ENCODE peak calls at places on chromosomes 2 and 18, in six cellular contexts. One of them, this sample, is unnamed.

GRCh38 chr2:90079374-90079773 is 1387.9 kb downstream of the RPIA start:
- DNase-seq in transverse colon: no peak
- DNase-seq in uterus: no peak
- DNase-seq in heart left ventricle: no peak
- DNase-seq in spleen: no peak
- DNase-seq in A549: no peak
- DNase-seq in this sample: no peak

GRCh38 chr2:39625193-39625926 is 40.4 kb upstream of the TMEM178A start:
- DNase-seq in spleen: no peak
- DNase-seq in transverse colon: no peak
- DNase-seq in uterus: no peak
- DNase-seq in A549: no peak
- DNase-seq in heart left ventricle: no peak
- DNase-seq in this sample: no peak

GRCh38 chr2:109699646-109700045 is 85.5 kb downstream of the SOWAHC start:
- DNase-seq in A549: no peak
- DNase-seq in spleen: no peak
- DNase-seq in transverse colon: peak; percentile 62
- DNase-seq in heart left ventricle: no peak
- DNase-seq in uterus: no peak
- DNase-seq in this sample: no peak

GRCh38 chr18:22840606-22841144 is 92.5 kb upstream of the RBBP8 start:
- DNase-seq in transverse colon: no peak
- DNase-seq in heart left ventricle: no peak
- DNase-seq in uterus: no peak
- DNase-seq in A549: no peak
- DNase-seq in spleen: no peak
- DNase-seq in this sample: no peak

GRCh38 chr2:158066046-158066713 is 35.5 kb upstream of the UPP2 start:
- DNase-seq in uterus: no peak
- DNase-seq in heart left ventricle: no peak
- DNase-seq in transverse colon: no peak
- DNase-seq in A549: no peak
- DNase-seq in spleen: no peak
- DNase-seq in this sample: no peak

GRCh38 chr2:10454505-10454904 is 6.4 kb upstream of the ODC1 start:
- DNase-seq in A549: no peak
- DNase-seq in transverse colon: no peak
- DNase-seq in uterus: no peak
- DNase-seq in heart left ventricle: no peak
- DNase-seq in spleen: no peak
- DNase-seq in this sample: no peak

GRCh38 chr2:39664898-39665591 is 672 bp upstream of the TMEM178A start:
- DNase-seq in uterus: no peak
- DNase-seq in spleen: no peak
- DNase-seq in A549: no peak
- DNase-seq in transverse colon: no peak
- DNase-seq in heart left ventricle: no peak
- DNase-seq in this sample: no peak

GRCh38 chr2:28544405-28544914 is 48.6 kb downstream of the PLB1 start:
- DNase-seq in A549: no peak
- DNase-seq in uterus: no peak
- DNase-seq in spleen: no peak
- DNase-seq in heart left ventricle: no peak
- DNase-seq in transverse colon: peak; percentile 49
- DNase-seq in this sample: peak; percentile 76

GRCh38 chr2:240466579-240467148 is 31.2 kb downstream of the GPC1 start:
- DNase-seq in uterus: peak; percentile 15
- DNase-seq in spleen: peak; percentile 66
- DNase-seq in transverse colon: peak; percentile 5
- DNase-seq in A549: no peak
- DNase-seq in heart left ventricle: peak; percentile 17
- DNase-seq in this sample: peak; percentile 84

GRCh38 chr2:163665051-163665450 is 70.8 kb downstream of the FIGN start:
- DNase-seq in uterus: no peak
- DNase-seq in A549: no peak
- DNase-seq in transverse colon: no peak
- DNase-seq in spleen: no peak
- DNase-seq in heart left ventricle: no peak
- DNase-seq in this sample: no peak

GRCh38 chr18:51897884-51898283 is 442.1 kb upstream of the DCC start:
- DNase-seq in uterus: no peak
- DNase-seq in A549: no peak
- DNase-seq in transverse colon: peak; percentile 40
- DNase-seq in heart left ventricle: no peak
- DNase-seq in spleen: no peak
- DNase-seq in this sample: no peak

GRCh38 chr2:34627003-34627402 is 1027.9 kb upstream of the FAM98A start:
- DNase-seq in transverse colon: no peak
- DNase-seq in heart left ventricle: no peak
- DNase-seq in A549: no peak
- DNase-seq in spleen: no peak
- DNase-seq in uterus: no peak
- DNase-seq in this sample: no peak

GRCh38 chr2:129849559-129850160 is 129.8 kb upstream of the RAB6C start:
- DNase-seq in uterus: no peak
- DNase-seq in A549: peak; percentile 29
- DNase-seq in transverse colon: no peak
- DNase-seq in spleen: no peak
- DNase-seq in heart left ventricle: no peak
- DNase-seq in this sample: no peak

GRCh38 chr2:181781082-181781786 is 100.9 kb upstream of the NEUROD1 start:
- DNase-seq in transverse colon: peak; percentile 65
- DNase-seq in heart left ventricle: no peak
- DNase-seq in spleen: no peak
- DNase-seq in uterus: no peak
- DNase-seq in A549: no peak
- DNase-seq in this sample: no peak

GRCh38 chr2:214989187-214989586 is 149.2 kb downstream of the ABCA12 start:
- DNase-seq in spleen: no peak
- DNase-seq in transverse colon: no peak
- DNase-seq in heart left ventricle: no peak
- DNase-seq in uterus: no peak
- DNase-seq in A549: no peak
- DNase-seq in this sample: no peak

GRCh38 chr2:128390256-128390990 is 71.8 kb upstream of the HS6ST1 start:
- DNase-seq in heart left ventricle: no peak
- DNase-seq in A549: no peak
- DNase-seq in transverse colon: no peak
- DNase-seq in spleen: peak; percentile 65
- DNase-seq in uterus: no peak
- DNase-seq in this sample: no peak

GRCh38 chr2:216113572-216113971 is 4.4 kb downstream of the XRCC5 start:
- DNase-seq in spleen: no peak
- DNase-seq in heart left ventricle: no peak
- DNase-seq in uterus: no peak
- DNase-seq in A549: no peak
- DNase-seq in transverse colon: no peak
- DNase-seq in this sample: no peak

GRCh38 chr2:216112926-216113325 is 3.8 kb downstream of the XRCC5 start:
- DNase-seq in uterus: no peak
- DNase-seq in heart left ventricle: no peak
- DNase-seq in A549: no peak
- DNase-seq in spleen: no peak
- DNase-seq in transverse colon: no peak
- DNase-seq in this sample: no peak

GRCh38 chr2:216116418-216116817 is 7.3 kb downstream of the XRCC5 start:
- DNase-seq in spleen: no peak
- DNase-seq in A549: no peak
- DNase-seq in uterus: no peak
- DNase-seq in transverse colon: no peak
- DNase-seq in heart left ventricle: no peak
- DNase-seq in this sample: no peak

GRCh38 chr2:216115224-216115582 is 6.1 kb downstream of the XRCC5 start:
- DNase-seq in transverse colon: no peak
- DNase-seq in spleen: no peak
- DNase-seq in heart left ventricle: no peak
- DNase-seq in uterus: no peak
- DNase-seq in A549: peak; percentile 13
- DNase-seq in this sample: no peak

DNA sequence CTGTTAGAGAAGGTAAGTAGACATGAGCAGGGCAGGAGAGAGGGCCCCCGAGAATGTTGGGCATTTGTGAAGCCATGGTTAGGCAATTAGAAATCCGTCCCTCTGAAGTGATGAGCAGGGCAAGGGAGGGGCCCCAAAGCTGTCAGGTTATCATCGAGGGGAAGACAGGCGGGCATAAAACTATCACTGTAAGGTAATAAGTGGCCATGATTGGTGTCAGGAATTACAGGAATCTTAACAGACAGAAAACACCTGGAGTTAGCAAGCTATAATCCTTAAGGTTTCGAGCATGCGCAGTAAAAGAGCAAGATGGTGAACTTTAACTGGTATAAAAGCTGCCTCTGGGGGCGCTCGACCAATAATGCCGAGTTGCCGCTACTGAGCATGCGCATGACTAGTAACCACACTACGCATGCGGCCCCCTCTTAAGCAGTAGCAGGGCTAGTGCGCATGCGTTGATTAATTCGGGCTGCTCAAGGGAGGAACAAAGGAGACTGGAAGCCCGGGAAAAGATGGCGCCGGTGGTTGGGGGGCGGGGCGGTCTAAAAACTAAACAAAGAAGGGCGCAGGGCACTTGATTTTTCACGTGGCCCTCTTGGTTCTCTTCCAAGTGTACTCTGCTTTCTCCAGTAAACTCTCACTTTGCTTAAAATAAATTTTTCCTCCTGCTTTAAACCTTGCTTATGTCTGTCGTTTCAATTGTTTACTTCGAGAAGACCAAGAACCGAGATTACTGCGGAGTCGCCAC is 5.5 kb downstream of the XRCC5 start:
- DNase-seq in A549: peak; percentile 93
- DNase-seq in heart left ventricle: peak; percentile 97
- DNase-seq in spleen: peak; percentile 98
- DNase-seq in uterus: peak; percentile 96
- DNase-seq in transverse colon: peak; percentile 99
- DNase-seq in this sample: peak; percentile 99
- TF ChIP-seq POLR2A in A549: no peak
- TF ChIP-seq POLR2A in heart left ventricle: no peak
- TF ChIP-seq POLR2A in spleen: no peak
- TF ChIP-seq POLR2A in uterus: no peak
- TF ChIP-seq POLR2A in transverse colon: no peak
- TF ChIP-seq POLR2A in this sample: no peak

DNA sequence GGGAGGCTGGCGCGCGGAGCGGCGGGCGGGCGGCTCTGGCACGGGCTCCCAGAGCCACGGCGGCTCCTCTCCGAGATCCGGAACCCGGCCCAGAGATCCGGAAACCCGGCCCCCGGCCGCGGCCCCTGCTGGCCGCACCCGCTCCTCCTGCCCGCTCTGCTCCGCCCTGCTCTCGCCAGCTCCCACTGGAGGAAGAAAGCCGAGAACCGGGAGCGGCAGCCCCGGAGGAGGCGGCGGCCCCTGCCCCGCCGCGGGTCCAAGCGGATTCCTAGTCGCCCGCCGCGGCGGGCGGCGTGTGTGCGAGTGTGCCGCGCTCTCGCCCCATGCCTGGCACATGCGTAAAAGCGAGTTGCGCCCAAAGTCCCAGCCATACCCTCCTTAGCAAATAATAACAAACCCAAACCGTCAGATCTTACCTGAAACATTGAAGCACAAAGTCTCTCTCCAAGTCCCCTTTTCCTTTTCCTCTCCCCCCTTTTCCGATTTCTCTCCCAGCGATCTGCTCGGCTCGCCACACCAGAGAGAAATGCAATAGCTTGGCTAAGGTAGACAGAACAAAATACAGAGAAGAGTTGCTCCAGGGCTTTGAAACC is 108.7 kb upstream of the KCTD1 start:
- DNase-seq in spleen: peak; percentile 91
- DNase-seq in A549: peak; percentile 35
- DNase-seq in transverse colon: peak; percentile 71
- DNase-seq in heart left ventricle: peak; percentile 83
- DNase-seq in uterus: peak; percentile 78
- DNase-seq in this sample: peak; percentile 91
- TF ChIP-seq CTCF in spleen: peak; percentile 50
- TF ChIP-seq CTCF in A549: no peak
- TF ChIP-seq CTCF in transverse colon: peak; percentile 20
- TF ChIP-seq CTCF in heart left ventricle: peak; percentile 52
- TF ChIP-seq CTCF in uterus: peak; percentile 14
- TF ChIP-seq CTCF in this sample: no peak

DNA sequence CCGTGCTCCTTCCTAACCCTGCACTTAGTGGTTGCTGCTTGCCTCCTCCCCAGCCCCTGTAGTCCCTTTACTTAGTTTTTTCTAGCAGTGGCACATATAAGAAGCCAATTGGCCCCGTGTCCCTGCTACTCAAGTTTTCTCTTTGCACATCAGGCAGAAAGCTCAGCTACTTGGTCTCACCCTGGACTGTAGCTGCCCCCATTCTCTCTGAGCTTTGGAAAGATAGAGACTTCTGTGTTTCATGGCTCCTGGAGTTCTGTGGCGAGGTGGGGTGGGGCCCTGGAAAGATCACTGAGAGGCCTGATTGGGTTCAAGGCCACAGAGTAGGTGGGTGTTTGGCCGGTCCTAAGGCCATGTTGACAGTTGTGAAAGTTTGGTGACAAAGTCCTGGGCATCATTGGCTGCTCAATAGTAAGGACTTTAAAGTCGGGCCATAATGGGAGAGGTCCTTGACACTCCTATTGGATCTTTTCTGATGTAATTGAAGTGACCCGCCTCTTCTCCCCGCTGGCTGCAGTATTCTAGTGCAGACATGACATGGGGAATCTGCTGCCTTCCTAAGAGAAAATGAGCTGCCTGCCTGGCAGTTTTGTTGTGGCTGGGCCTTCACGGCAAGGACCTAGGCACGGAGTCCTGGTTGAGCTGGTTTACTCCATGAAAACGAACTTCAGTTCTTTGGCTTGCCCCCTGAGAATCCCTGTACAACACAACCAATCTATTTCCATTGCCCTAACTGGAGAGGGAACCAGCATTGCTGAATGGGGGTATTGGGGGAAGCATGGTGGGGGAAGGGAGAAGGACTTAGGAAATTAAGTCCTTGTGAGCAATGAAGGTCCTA is 26.2 kb upstream of the CYP27A1 start:
- DNase-seq in uterus: no peak
- DNase-seq in heart left ventricle: no peak
- DNase-seq in spleen: no peak
- DNase-seq in transverse colon: no peak
- DNase-seq in A549: no peak
- DNase-seq in this sample: no peak
- TF ChIP-seq POLR2A in uterus: no peak
- TF ChIP-seq POLR2A in heart left ventricle: no peak
- TF ChIP-seq POLR2A in spleen: no peak
- TF ChIP-seq POLR2A in transverse colon: no peak
- TF ChIP-seq POLR2A in A549: no peak
- TF ChIP-seq POLR2A in this sample: no peak

GRCh38 chr2:153165021-153165420 is 313.5 kb downstream of the RPRM start:
- DNase-seq in transverse colon: no peak
- DNase-seq in A549: no peak
- DNase-seq in spleen: no peak
- DNase-seq in heart left ventricle: no peak
- DNase-seq in uterus: no peak
- DNase-seq in this sample: no peak

DNA sequence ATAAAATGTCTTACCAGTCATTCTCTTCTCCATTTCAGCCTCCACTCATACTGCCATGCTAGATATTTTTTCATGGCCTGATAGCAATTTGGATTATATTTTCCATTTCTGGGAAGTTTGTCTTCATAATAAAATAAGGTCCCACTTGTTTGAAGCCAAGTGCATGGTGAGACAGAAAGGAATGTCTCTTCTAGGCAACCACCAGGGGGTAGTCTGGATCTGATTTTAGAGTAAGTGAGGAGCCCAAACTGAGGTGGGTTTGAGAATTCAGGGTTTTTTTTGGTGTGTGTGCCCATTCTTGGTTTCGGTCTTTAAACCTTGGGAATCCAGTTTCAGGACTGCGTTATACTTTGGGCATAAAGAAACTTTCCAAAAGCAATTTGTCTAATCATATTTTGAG is 315.5 kb downstream of the RPRM start:
- DNase-seq in spleen: no peak
- DNase-seq in A549: no peak
- DNase-seq in transverse colon: no peak
- DNase-seq in uterus: no peak
- DNase-seq in heart left ventricle: no peak
- DNase-seq in this sample: no peak
- TF ChIP-seq CTCF in spleen: peak; percentile 40
- TF ChIP-seq CTCF in A549: peak; percentile 32
- TF ChIP-seq CTCF in transverse colon: peak; percentile 45
- TF ChIP-seq CTCF in uterus: peak; percentile 18
- TF ChIP-seq CTCF in heart left ventricle: peak; percentile 14
- TF ChIP-seq CTCF in this sample: no peak

This sample was measured in lower leg skin.